ENCODE peak calls at places on chromosomes 13 and 19, in nine cellular contexts. O, M, D, J, K, N, Q, R and W are unnamed samples.
A peak's percentile ranks its signal among the peaks of the same experiment; 100 is the strongest.

GRCh38 chr19:18649371-18650047 is 12.7 kb downstream of the KLHL26 start:
- DNase-seq in N (peak; percentile 51), R (peak; percentile 91), M (no peak), Q (no peak), O (no peak), D (peak; percentile 81), K (no peak), J (no peak), W (no peak)

GRCh38 chr19:42108527-42109389 is 23.5 kb downstream of the POU2F2 start:
- DNase-seq in M (peak; percentile 91), K (peak; percentile 80), O (peak; percentile 33), R (peak; percentile 80), N (peak; percentile 86), J (no peak), D (peak; percentile 63), Q (no peak), W (peak; percentile 85)

GRCh38 chr13:49116873-49117272 is 103.3 kb upstream of the MLNR start:
- DNase-seq in M (no peak), K (no peak), Q (no peak), R (no peak), N (no peak), D (no peak), J (no peak), O (no peak), W (no peak)

GRCh38 chr13:37944476-37945442 is 75.2 kb upstream of the TRPC4 start:
- DNase-seq in J (no peak), K (no peak), N (no peak), O (no peak), D (no peak), Q (no peak), R (no peak), M (peak; percentile 18), W (no peak)

GRCh38 chr13:52983836-52984235 is 44.8 kb upstream of the OLFM4 start:
- DNase-seq in D (no peak), R (no peak), J (no peak), K (no peak), O (no peak), M (no peak), N (no peak), Q (no peak), W (no peak)

GRCh38 chr13:58953638-58954037 is 1210.1 kb downstream of the DIAPH3 start:
- DNase-seq in R (no peak), J (no peak), D (no peak), N (no peak), M (no peak), Q (no peak), O (no peak), K (no peak), W (no peak)

GRCh38 chr13:99042851-99043250 is 65.0 kb upstream of the DOCK9 start:
- DNase-seq in M (no peak), K (no peak), R (no peak), J (no peak), D (no peak), N (no peak), Q (no peak), O (no peak), W (no peak)

GRCh38 chr19:9531933-9532332 is 6.5 kb downstream of the ZNF426 start:
- DNase-seq in Q (peak; percentile 25), M (no peak), J (no peak), N (no peak), D (no peak), K (no peak), O (no peak), R (no peak), W (no peak)

DNA sequence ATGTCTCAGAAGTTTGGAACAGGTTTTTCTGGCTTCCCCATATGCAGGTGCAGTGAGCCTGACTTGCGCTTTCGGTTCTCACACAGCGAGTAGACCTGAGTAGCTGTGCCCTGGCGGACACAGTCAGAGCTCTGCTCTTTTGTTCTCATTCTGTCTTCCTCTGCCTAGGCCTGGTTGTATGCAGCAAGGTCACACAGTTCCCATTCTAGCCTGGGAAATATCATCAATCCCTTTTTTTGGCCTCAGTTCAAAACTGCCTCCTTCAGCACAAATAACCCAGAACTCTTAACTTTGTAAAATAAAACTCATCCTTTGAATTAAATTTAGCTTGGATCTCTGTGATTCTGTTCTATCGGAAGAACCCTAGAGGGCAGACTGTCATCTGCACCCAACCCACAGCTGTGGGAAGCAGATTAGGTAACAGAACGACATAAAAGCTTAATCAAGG is 10.2 kb downstream of the OXGR1 start:
- DNase-seq in K (no peak), Q (no peak), M (peak; percentile 28), D (no peak), O (no peak), R (no peak), J (no peak), N (peak; percentile 76), W (no peak)
- TF ChIP-seq CTCF in K (peak; percentile 44), Q (no peak), M (no peak), D (no peak), O (peak; percentile 26), R (no peak), J (no peak), N (peak; percentile 38), W (no peak)

GRCh38 chr19:44757057-44757734 is 8.7 kb downstream of the BCL3 start:
- DNase-seq in K (no peak), D (peak; percentile 82), O (no peak), J (no peak), R (peak; percentile 84), N (peak; percentile 48), Q (no peak), M (peak; percentile 39), W (no peak)
- TF ChIP-seq CTCF in K (no peak), D (no peak), O (no peak), J (no peak), R (no peak), N (no peak), Q (no peak), M (no peak), W (no peak)

GRCh38 chr19:58278156-58279041 is at the start of gene ZNF8:
- DNase-seq in J (peak; percentile 99), O (peak; percentile 80), D (peak; percentile 98), R (peak; percentile 97), K (peak; percentile 98), M (peak; percentile 97), Q (peak; percentile 96), N (peak; percentile 98), W (peak; percentile 93)
- TF ChIP-seq CTCF in J (no peak), O (no peak), D (no peak), R (no peak), K (no peak), M (no peak), Q (no peak), N (no peak), W (no peak)

GRCh38 chr19:2724148-2724557 is 3.0 kb upstream of the DIRAS1 start:
- DNase-seq in O (no peak), R (no peak), K (no peak), M (no peak), N (no peak), D (no peak), Q (no peak), J (no peak), W (no peak)
- TF ChIP-seq CTCF in O (peak; percentile 32), R (no peak), K (no peak), M (no peak), N (no peak), D (no peak), Q (no peak), J (no peak), W (no peak)

DNA sequence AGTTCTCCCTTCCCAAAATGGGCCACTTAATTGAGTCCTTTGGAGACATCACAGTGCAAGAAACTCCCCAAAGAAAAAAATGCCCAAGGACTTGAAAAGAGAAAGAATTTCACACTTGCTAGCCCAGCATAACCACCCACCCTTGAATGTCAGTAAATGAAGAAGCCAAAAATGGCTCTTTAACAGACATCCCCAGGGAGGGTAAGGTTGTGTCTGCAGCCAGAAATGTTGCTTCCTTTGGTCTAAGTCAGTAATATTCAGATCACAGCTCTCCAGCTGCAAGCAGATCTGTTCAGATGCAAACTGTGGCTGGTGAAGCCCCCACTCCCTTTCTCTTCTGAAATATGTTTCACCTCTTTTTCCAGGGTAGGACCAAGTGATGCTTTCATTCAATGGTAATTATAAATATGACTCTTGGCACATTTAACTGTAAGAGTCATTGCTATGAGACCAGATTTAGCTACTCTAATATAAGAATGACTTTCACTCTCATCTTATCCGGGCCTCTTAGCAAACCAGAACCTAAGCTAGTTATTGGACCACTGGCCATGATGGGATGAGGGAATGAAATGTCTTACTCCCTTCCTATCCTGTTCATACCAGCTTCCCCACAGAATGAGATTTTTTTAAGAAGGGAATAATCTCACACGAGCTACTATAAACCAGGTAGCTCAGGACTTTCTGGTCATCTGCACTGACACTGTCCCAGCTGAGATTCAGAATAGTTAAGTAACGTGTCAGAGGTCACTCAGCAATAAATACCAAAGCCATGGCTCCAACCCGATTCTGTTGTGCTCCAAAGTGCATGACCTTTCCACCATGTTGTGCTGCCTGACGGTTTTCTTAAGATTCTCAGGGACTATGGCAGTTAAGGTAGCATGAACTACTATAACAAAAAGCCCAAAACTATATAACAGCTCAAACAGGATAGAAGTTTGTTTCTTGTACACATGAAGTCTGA is 234.1 kb downstream of the FOXO1 start:
- DNase-seq in M (no peak), R (no peak), D (no peak), N (no peak), J (peak; percentile 74), K (no peak), O (no peak), Q (no peak), W (no peak)
- TF ChIP-seq CTCF in M (no peak), R (no peak), D (no peak), N (no peak), J (no peak), K (no peak), O (no peak), Q (no peak), W (no peak)